ENCODE peak calls at places on chromosomes 5 and 9, in nine cellular contexts. I is WTC11, S is lower lobe of right lung, E is AG04450, X is uterus, O is omental fat pad, L is H1, T is A673, P is upper lobe of right lung. Z is an unnamed sample.

GRCh38 chr9:136769710-136770191 is 5.4 kb upstream of the LCN15 start:
- DNase-seq in E (no peak), T (peak; percentile 73), S (no peak), L (peak; percentile 88), P (peak; percentile 73), I (peak; percentile 82), X (no peak), O (no peak), Z (no peak)

GRCh38 chr5:132327278-132327959 is 33.2 kb downstream of the SLC22A4 start:
- DNase-seq in E (no peak), X (no peak), O (no peak), T (peak; percentile 11), I (no peak), P (no peak), L (no peak), S (no peak), Z (peak; percentile 49)

GRCh38 chr5:37767251-37767650 is 72.6 kb downstream of the GDNF start:
- DNase-seq in E (no peak), T (no peak), P (no peak), X (no peak), I (no peak), S (no peak), O (no peak), L (no peak), Z (no peak)

GRCh38 chr9:30362368-30362767 is 2022.1 kb upstream of the ACO1 start:
- DNase-seq in L (no peak), S (no peak), I (no peak), E (no peak), P (no peak), X (no peak), T (no peak), O (no peak), Z (no peak)

GRCh38 chr5:116361171-116361967 is 213.3 kb downstream of the SEMA6A start:
- DNase-seq in E (no peak), S (peak; percentile 51), T (peak; percentile 54), X (peak; percentile 30), L (peak; percentile 87), I (peak; percentile 82), P (peak; percentile 70), O (no peak), Z (no peak)

GRCh38 chr5:37638897-37639296 is 200.9 kb downstream of the GDNF start:
- DNase-seq in O (no peak), T (no peak), S (no peak), L (no peak), I (no peak), E (no peak), P (no peak), X (no peak), Z (no peak)

GRCh38 chr9:133740891-133741290 is 2.7 kb upstream of the SARDH start:
- DNase-seq in L (no peak), I (no peak), T (no peak), X (no peak), P (peak; percentile 52), O (no peak), S (no peak), E (no peak), Z (no peak)

GRCh38 chr5:149675467-149676201 is 54.5 kb upstream of the PPARGC1B start:
- DNase-seq in L (no peak), I (no peak), P (no peak), O (no peak), X (no peak), T (no peak), S (peak; percentile 57), E (no peak), Z (no peak)

GRCh38 chr9:72476617-72477375 is 44.6 kb upstream of the TMC1 start:
- DNase-seq in E (no peak), P (no peak), S (no peak), X (no peak), T (no peak), I (no peak), O (no peak), L (no peak), Z (no peak)

GRCh38 chr5:65727491-65728156 is 5.6 kb downstream of the NLN start:
- DNase-seq in L (no peak), O (no peak), P (no peak), X (no peak), I (no peak), S (no peak), E (no peak), T (no peak), Z (no peak)

GRCh38 chr5:90709323-90710148 is 150.9 kb downstream of the ADGRV1 start:
- DNase-seq in L (peak; percentile 54), T (peak; percentile 63), S (no peak), X (no peak), P (no peak), I (peak; percentile 54), E (no peak), O (no peak), Z (peak; percentile 0)

GRCh38 chr9:121557581-121558422 is 58.2 kb upstream of the GGTA1 start:
- DNase-seq in T (peak; percentile 84), O (no peak), S (peak; percentile 77), I (peak; percentile 49), P (peak; percentile 76), X (peak; percentile 32), L (no peak), E (peak; percentile 71), Z (peak; percentile 64)

GRCh38 chr5:10466446-10467073 is 24.9 kb downstream of the ROPN1L start:
- DNase-seq in E (no peak), T (no peak), O (no peak), I (no peak), L (no peak), S (no peak), X (no peak), P (no peak), Z (no peak)

GRCh38 chr5:5979362-5979760 is 399.0 kb downstream of the MED10 start:
- DNase-seq in I (peak; percentile 21), P (no peak), T (no peak), X (peak; percentile 30), E (no peak), L (no peak), S (no peak), O (no peak), Z (no peak)

GRCh38 chr5:141968914-141969608 is at the start of gene RNF14:
- DNase-seq in X (peak; percentile 92), E (peak; percentile 73), S (peak; percentile 98), I (peak; percentile 95), P (peak; percentile 99), T (peak; percentile 95), O (peak; percentile 77), L (peak; percentile 97), Z (peak; percentile 77)

GRCh38 chr5:77563475-77563874 is 71.4 kb upstream of the WDR41 start:
- DNase-seq in E (no peak), L (no peak), S (no peak), P (no peak), I (no peak), O (no peak), T (peak; percentile 6), X (no peak), Z (no peak)

GRCh38 chr9:96061293-96061987 is 185.9 kb downstream of the ERCC6L2 start:
- DNase-seq in I (peak; percentile 39), O (no peak), E (no peak), S (no peak), T (peak; percentile 75), L (peak; percentile 54), X (no peak), P (no peak), Z (no peak)

GRCh38 chr5:131379071-131379538 is 115.3 kb downstream of the CDC42SE2 start:
- DNase-seq in S (no peak), T (no peak), O (no peak), I (no peak), L (no peak), E (no peak), P (no peak), X (no peak), Z (no peak)

DNA sequence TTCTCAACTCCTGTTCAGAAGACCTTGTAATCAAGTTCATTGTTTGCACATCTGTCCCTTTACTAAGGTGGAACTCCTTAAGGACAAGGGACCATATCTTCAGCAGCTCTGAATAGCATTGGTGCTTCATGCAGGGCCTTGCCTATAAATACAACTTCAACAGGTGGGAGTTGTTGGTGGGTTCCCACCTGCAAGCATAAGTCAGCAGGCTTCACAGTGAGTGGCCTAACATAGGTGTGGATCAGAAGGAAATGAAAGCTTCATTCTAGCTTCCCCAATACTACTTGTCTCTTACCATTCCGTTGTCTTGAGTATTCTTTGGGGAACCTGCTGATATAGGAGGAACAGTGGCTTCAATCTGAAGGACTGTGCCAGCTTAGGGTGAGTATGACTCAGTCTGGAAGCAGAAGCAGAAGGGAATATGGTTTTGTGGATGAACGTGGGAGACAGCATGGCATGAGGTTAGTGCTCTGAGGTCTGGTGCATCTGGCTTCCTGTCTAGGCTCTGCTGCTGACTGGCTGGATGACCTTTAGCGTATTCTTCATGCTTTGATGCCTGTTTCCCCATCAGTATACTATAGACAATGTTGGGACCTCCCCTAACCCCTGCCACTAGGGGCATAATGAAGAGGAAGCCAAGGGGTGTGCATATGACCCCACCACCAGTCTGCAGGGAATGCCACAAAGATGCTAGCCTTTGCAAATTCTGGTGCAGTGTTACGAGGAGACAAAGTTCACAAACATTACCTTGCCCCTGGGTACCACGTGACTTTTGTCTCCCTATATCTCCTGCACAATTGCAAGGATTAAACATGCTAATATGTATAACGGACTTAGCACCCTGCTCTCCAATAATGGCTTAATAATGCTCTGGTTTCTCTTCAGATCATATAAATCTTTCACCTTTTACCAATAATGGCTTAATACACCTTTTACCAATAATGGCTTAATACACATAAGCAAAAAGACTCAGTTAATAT is 192.3 kb downstream of the PALM2AKAP2 start:
- DNase-seq in I (no peak), S (no peak), L (no peak), X (no peak), P (no peak), E (no peak), T (no peak), O (no peak), Z (no peak)
- TF ChIP-seq CTCF in I (no peak), S (no peak), L (no peak), X (no peak), P (no peak), E (no peak), T (no peak), O (no peak), Z (no peak)

DNA sequence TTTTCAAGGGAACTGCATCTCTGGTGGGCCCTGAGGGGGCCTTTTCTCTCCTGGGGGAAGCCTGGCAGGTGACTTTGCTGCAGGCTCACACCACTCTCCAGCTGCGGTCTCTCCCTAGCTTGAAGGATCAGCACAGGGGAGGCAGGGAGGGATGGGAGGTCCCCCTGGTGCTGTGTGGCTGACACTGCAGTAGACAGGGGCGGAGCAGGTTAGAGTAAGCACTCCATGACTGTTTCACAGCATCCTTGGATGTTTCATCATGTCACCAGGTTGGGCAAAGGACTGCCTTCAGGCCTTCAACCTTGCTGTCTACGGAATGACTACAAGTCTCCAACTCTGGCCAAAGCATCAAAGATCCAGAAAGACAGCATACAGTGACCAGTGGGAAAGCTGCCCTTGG is 470.7 kb downstream of the CDK5RAP2 start:
- DNase-seq in O (no peak), I (peak; percentile 78), S (no peak), L (peak; percentile 69), E (no peak), P (no peak), T (peak; percentile 3), X (no peak), Z (no peak)
- TF ChIP-seq CTCF in O (no peak), I (peak; percentile 24), S (no peak), L (peak; percentile 96), E (no peak), P (no peak), T (peak; percentile 31), X (no peak), Z (peak; percentile 15)

GRCh38 chr5:139394123-139394653 is 716 bp downstream of the PROB1 start:
- DNase-seq in P (peak; percentile 70), X (peak; percentile 62), T (peak; percentile 62), S (no peak), E (no peak), L (peak; percentile 85), I (peak; percentile 57), O (no peak), Z (no peak)
- TF ChIP-seq CTCF in P (peak; percentile 48), X (no peak), T (peak; percentile 62), S (peak; percentile 42), E (peak; percentile 45), L (no peak), I (no peak), O (no peak), Z (peak; percentile 43)

GRCh38 chr9:36950389-36950788 is 83.7 kb downstream of the PAX5 start:
- DNase-seq in T (no peak), E (no peak), S (no peak), P (peak; percentile 16), O (no peak), L (no peak), X (no peak), I (no peak), Z (no peak)
- TF ChIP-seq CTCF in T (no peak), E (no peak), S (no peak), P (no peak), O (no peak), L (no peak), X (no peak), I (no peak), Z (no peak)